ENCODE peak calls at places on chromosomes 6 and 20, in eight cellular contexts. F is ovary, H is BJ, S is psoas muscle, Y is brain microvascular endothelial cell, R is AG04450, B is neural progenitor cell, C is fibroblast of lung. J is an unnamed sample. For H3K27me3, the result is how much of the 10 kb centered on the place peaks cover.

GRCh38 chr6:169700296-169700695 is 1.5 kb downstream of the WDR27 start:
- DNase-seq in F (no peak), H (no peak), S (no peak), Y (no peak), R (no peak), B (no peak), C (peak), J (no peak)

GRCh38 chr6:30327232-30327746 is 562 bp downstream of the TRIM39 start:
- DNase-seq in F (no peak), H (no peak), S (no peak), Y (no peak), R (no peak), B (no peak), C (no peak), J (no peak)

GRCh38 chr6:105431226-105431625 is 28.3 kb upstream of the PREP start:
- DNase-seq in F (no peak), H (no peak), S (no peak), Y (peak), R (peak), B (peak), C (peak), J (no peak)

GRCh38 chr6:103002282-103002681 is 1608.8 kb downstream of the GRIK2 start:
- DNase-seq in F (no peak), H (no peak), S (no peak), Y (no peak), R (no peak), B (no peak), C (no peak), J (no peak)

GRCh38 chr6:2784061-2784460 is 18.9 kb downstream of the WRNIP1 start:
- DNase-seq in F (no peak), H (no peak), S (no peak), Y (no peak), R (no peak), B (no peak), C (no peak), J (no peak)

GRCh38 chr6:138293996-138294395 is 75.7 kb upstream of the PBOV1 start:
- DNase-seq in F (no peak), H (no peak), S (no peak), Y (no peak), R (no peak), B (no peak), C (no peak), J (no peak)

GRCh38 chr6:45423901-45424627 is 46.3 kb upstream of the SUPT3H start:
- DNase-seq in F (peak), H (no peak), S (peak), Y (no peak), R (no peak), B (peak), C (no peak), J (no peak)

GRCh38 chr20:58188496-58188895 is 40.0 kb downstream of the ANKRD60 start:
- DNase-seq in F (no peak), H (no peak), S (no peak), Y (no peak), R (no peak), B (peak), C (no peak), J (no peak)

GRCh38 chr6:20086992-20087391 is 125.3 kb downstream of the MBOAT1 start:
- DNase-seq in F (no peak), H (no peak), S (no peak), Y (no peak), R (no peak), B (no peak), C (no peak), J (no peak)

GRCh38 chr6:8275667-8276066 is 159.7 kb downstream of the SLC35B3 start:
- DNase-seq in F (no peak), H (no peak), S (no peak), Y (no peak), R (no peak), B (no peak), C (no peak), J (no peak)

GRCh38 chr6:105608711-105609374 is 206.0 kb upstream of the PREP start:
- DNase-seq in F (no peak), H (peak), S (no peak), Y (peak), R (peak), B (no peak), C (peak), J (peak)

GRCh38 chr20:14220986-14221385 is 116.4 kb downstream of the FLRT3 start:
- DNase-seq in F (no peak), H (no peak), S (no peak), Y (no peak), R (no peak), B (no peak), C (no peak), J (no peak)

GRCh38 chr20:37316116-37316774 is 26.8 kb downstream of the MANBAL start:
- DNase-seq in F (peak), H (no peak), S (no peak), Y (peak), R (no peak), B (peak), C (no peak), J (no peak)

GRCh38 chr20:34541264-34541901 is 17.1 kb upstream of the MAP1LC3A start:
- DNase-seq in F (no peak), H (no peak), S (no peak), Y (no peak), R (no peak), B (no peak), C (no peak), J (no peak)

GRCh38 chr6:24882295-24882694 is 53.5 kb downstream of the RIPOR2 start:
- DNase-seq in F (no peak), H (no peak), S (no peak), Y (no peak), R (peak), B (no peak), C (peak), J (no peak)

GRCh38 chr6:96391776-96392175 is 129.8 kb upstream of the UFL1 start:
- DNase-seq in F (peak), H (no peak), S (no peak), Y (no peak), R (no peak), B (peak), C (no peak), J (no peak)

GRCh38 chr6:119066426-119067001 is 11.9 kb downstream of the FAM184A start:
- DNase-seq in F (no peak), H (no peak), S (no peak), Y (no peak), R (no peak), B (no peak), C (no peak), J (no peak)

GRCh38 chr6:138204792-138205384 is 13.4 kb downstream of the PBOV1 start:
- DNase-seq in F (no peak), H (no peak), S (no peak), Y (no peak), R (no peak), B (no peak), C (no peak), J (no peak)

GRCh38 chr20:56439784-56440291 is 27.8 kb downstream of the CASS4 start:
- DNase-seq in F (no peak), H (peak), S (no peak), Y (peak), R (peak), B (no peak), C (peak), J (peak)

GRCh38 chr6:63803371-63803770 is 167.8 kb downstream of the PHF3 start:
- DNase-seq in F (no peak), H (no peak), S (no peak), Y (no peak), R (no peak), B (no peak), C (no peak), J (no peak)

GRCh38 chr6:63805345-63805744 is 169.7 kb downstream of the PHF3 start:
- DNase-seq in F (no peak), H (no peak), S (no peak), Y (no peak), R (no peak), B (no peak), C (no peak), J (no peak)

GRCh38 chr6:63802606-63803206 is 167.1 kb downstream of the PHF3 start:
- DNase-seq in F (no peak), H (no peak), S (no peak), Y (peak), R (no peak), B (no peak), C (peak), J (no peak)

GRCh38 chr6:63805808-63806572 is 170.4 kb downstream of the PHF3 start:
- DNase-seq in F (no peak), H (peak), S (no peak), Y (peak), R (peak), B (peak), C (peak), J (peak)

GRCh38 chr6:63804381-63804956 is 168.9 kb downstream of the PHF3 start:
- DNase-seq in F (no peak), H (peak), S (no peak), Y (peak), R (peak), B (no peak), C (peak), J (peak)
- H3K4me3 ChIP-seq in F (no peak), H (no peak), S (no peak), Y (no peak), R (no peak), B (no peak), C (no peak), J (no peak)

GRCh38 chr6:167345960-167346359 is 21.1 kb downstream of the TTLL2 start:
- DNase-seq in F (no peak), H (no peak), S (no peak), Y (no peak), R (no peak), B (no peak), C (no peak), J (no peak)
- H3K27me3 ChIP-seq in F (under half), H (under half), S (under half), Y (under half), R (under half), B (under half), C (under half), J (under half)

GRCh38 chr20:1392693-1393506 is at the start of gene FKBP1A:
- DNase-seq in F (peak), H (peak), S (peak), Y (peak), R (peak), B (peak), C (peak), J (no peak)
- TF ChIP-seq CTCF in F (peak), H (no peak), S (no peak), Y (no peak), R (no peak), B (peak), C (no peak), J (no peak)

GRCh38 chr6:107493158-107494057 is 3.5 kb downstream of the SOBP start:
- DNase-seq in F (no peak), H (no peak), S (peak), Y (peak), R (peak), B (peak), C (peak), J (no peak)

GRCh38 chr6:107491791-107492674 is 2.1 kb downstream of the SOBP start:
- DNase-seq in F (peak), H (peak), S (peak), Y (peak), R (no peak), B (no peak), C (peak), J (no peak)

GRCh38 chr6:107495196-107495643 is 5.3 kb downstream of the SOBP start:
- DNase-seq in F (no peak), H (no peak), S (no peak), Y (no peak), R (no peak), B (no peak), C (peak), J (no peak)

GRCh38 chr6:107496892-107497684 is 7.2 kb downstream of the SOBP start:
- DNase-seq in F (no peak), H (no peak), S (no peak), Y (no peak), R (no peak), B (no peak), C (no peak), J (no peak)

GRCh38 chr6:107496041-107496440 is 6.1 kb downstream of the SOBP start:
- DNase-seq in F (no peak), H (no peak), S (no peak), Y (no peak), R (no peak), B (no peak), C (no peak), J (no peak)
- H3K4me3 ChIP-seq in F (no peak), H (no peak), S (peak), Y (no peak), R (no peak), B (no peak), C (no peak), J (no peak)

GRCh38 chr20:44807051-44807683 is 3.2 kb downstream of the RIMS4 start:
- DNase-seq in F (no peak), H (no peak), S (no peak), Y (no peak), R (no peak), B (no peak), C (no peak), J (no peak)
- H3K27me3 ChIP-seq in F (under half), H (under half), S (under half), Y (half or more), R (half or more), B (half or more), C (under half), J (half or more)

GRCh38 chr20:40797425-40797824 is 108.4 kb upstream of the MAFB start:
- DNase-seq in F (no peak), H (no peak), S (no peak), Y (no peak), R (no peak), B (peak), C (peak), J (no peak)
- TF ChIP-seq CTCF in F (no peak), H (peak), S (no peak), Y (peak), R (peak), B (peak), C (peak), J (peak)

GRCh38 chr6:159169557-159170332 is 545 bp downstream of the FNDC1 start:
- DNase-seq in F (no peak), H (no peak), S (no peak), Y (peak), R (no peak), B (peak), C (peak), J (no peak)
- H3K4me3 ChIP-seq in F (peak), H (peak), S (peak), Y (peak), R (peak), B (peak), C (no peak), J (peak)

DNA sequence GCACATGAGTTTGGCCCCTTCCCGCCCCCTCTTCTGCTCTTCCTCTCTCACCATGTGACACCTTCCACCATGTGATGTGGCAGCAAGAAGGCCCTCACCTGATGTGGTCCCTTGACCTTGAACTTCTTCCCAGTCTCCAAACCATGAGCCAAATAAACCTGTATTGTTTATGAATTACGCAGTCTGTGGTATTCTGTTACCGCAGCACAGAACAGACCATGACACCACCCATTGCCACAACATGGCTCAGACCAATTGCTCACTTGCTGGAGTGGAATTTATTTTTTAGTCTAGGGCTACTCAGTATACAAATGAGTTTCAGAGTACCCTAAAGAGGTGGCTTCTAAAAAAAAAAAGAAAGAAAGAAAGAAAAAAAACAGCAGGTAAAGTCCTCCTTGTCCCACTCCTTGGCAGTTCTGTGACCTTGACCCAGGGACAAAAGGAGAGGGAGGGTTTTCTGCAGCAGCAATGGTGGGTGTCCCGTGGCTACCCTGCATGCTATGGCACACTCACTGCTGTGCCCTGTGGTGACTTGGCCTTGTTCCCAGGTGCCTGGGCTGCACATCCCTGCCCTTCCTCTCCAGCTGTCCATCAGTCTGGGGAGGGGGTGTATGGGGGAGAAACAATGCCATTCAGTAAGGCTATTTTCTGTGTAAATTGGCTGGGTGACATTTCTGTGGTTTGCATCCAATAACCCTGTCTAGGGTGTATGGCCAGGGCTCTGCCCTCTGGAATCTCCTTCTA is 5.4 kb upstream of the VSX1 start:
- DNase-seq in F (no peak), H (no peak), S (no peak), Y (no peak), R (no peak), B (no peak), C (no peak), J (no peak)
- H3K27me3 ChIP-seq in F (under half), H (under half), S (half or more), Y (under half), R (half or more), B (half or more), C (under half), J (half or more)

GRCh38 chr6:79048611-79049010 is 29.4 kb downstream of the PHIP start:
- DNase-seq in F (no peak), H (no peak), S (no peak), Y (peak), R (no peak), B (peak), C (peak), J (no peak)
- TF ChIP-seq CTCF in F (no peak), H (peak), S (peak), Y (peak), R (peak), B (peak), C (peak), J (peak)

GRCh38 chr6:28948782-28949486 is 25.1 kb upstream of the TRIM27 start:
- DNase-seq in F (no peak), H (no peak), S (no peak), Y (no peak), R (no peak), B (no peak), C (no peak), J (no peak)
- H3K4me3 ChIP-seq in F (no peak), H (peak), S (no peak), Y (no peak), R (no peak), B (no peak), C (no peak), J (no peak)